ENCODE peak calls at places on chromosomes 3 and 15, in ten cellular contexts. One of them, this sample, is unnamed. For H3K9me3, the result is how much of the 10 kb centered on the place peaks cover.

GRCh38 chr3:119301001-119301400 is 6.8 kb downstream of the ARHGAP31 start:
- DNase-seq in left ventricle myocardium inferior: no peak
- DNase-seq in Peyer's patch: no peak
- DNase-seq in neural progenitor cell: no peak
- DNase-seq in CD8-positive, alpha-beta T cell: no peak
- DNase-seq in cardiac muscle cell: no peak
- DNase-seq in psoas muscle: no peak
- DNase-seq in T-helper 17 cell: no peak
- DNase-seq in mucosa of descending colon: no peak
- DNase-seq in heart right ventricle: no peak
- DNase-seq in this sample: no peak

GRCh38 chr3:109687626-109688025 is 350.3 kb upstream of the DPPA4 start:
- DNase-seq in CD8-positive, alpha-beta T cell: no peak
- DNase-seq in cardiac muscle cell: no peak
- DNase-seq in left ventricle myocardium inferior: no peak
- DNase-seq in heart right ventricle: no peak
- DNase-seq in psoas muscle: no peak
- DNase-seq in Peyer's patch: no peak
- DNase-seq in neural progenitor cell: peak
- DNase-seq in mucosa of descending colon: no peak
- DNase-seq in T-helper 17 cell: no peak
- DNase-seq in this sample: no peak

GRCh38 chr3:14480207-14481017 is 59.7 kb downstream of the GRIP2 start:
- DNase-seq in Peyer's patch: no peak
- DNase-seq in neural progenitor cell: no peak
- DNase-seq in left ventricle myocardium inferior: no peak
- DNase-seq in heart right ventricle: no peak
- DNase-seq in mucosa of descending colon: no peak
- DNase-seq in psoas muscle: no peak
- DNase-seq in cardiac muscle cell: peak
- DNase-seq in T-helper 17 cell: no peak
- DNase-seq in CD8-positive, alpha-beta T cell: no peak
- DNase-seq in this sample: no peak

GRCh38 chr3:9352917-9353823 is 9.7 kb upstream of the THUMPD3 start:
- DNase-seq in psoas muscle: peak
- DNase-seq in left ventricle myocardium inferior: peak
- DNase-seq in Peyer's patch: peak
- DNase-seq in mucosa of descending colon: peak
- DNase-seq in cardiac muscle cell: peak
- DNase-seq in CD8-positive, alpha-beta T cell: peak
- DNase-seq in neural progenitor cell: peak
- DNase-seq in heart right ventricle: peak
- DNase-seq in T-helper 17 cell: peak
- DNase-seq in this sample: peak

GRCh38 chr3:17233398-17233800 is 348.6 kb downstream of the PLCL2 start:
- DNase-seq in left ventricle myocardium inferior: no peak
- DNase-seq in Peyer's patch: no peak
- DNase-seq in cardiac muscle cell: peak
- DNase-seq in mucosa of descending colon: peak
- DNase-seq in neural progenitor cell: peak
- DNase-seq in T-helper 17 cell: peak
- DNase-seq in heart right ventricle: no peak
- DNase-seq in CD8-positive, alpha-beta T cell: peak
- DNase-seq in psoas muscle: no peak
- DNase-seq in this sample: no peak

GRCh38 chr3:63967675-63968611 is 55.4 kb downstream of the PSMD6 start:
- DNase-seq in heart right ventricle: no peak
- DNase-seq in mucosa of descending colon: peak
- DNase-seq in psoas muscle: peak
- DNase-seq in cardiac muscle cell: peak
- DNase-seq in T-helper 17 cell: peak
- DNase-seq in left ventricle myocardium inferior: peak
- DNase-seq in CD8-positive, alpha-beta T cell: peak
- DNase-seq in neural progenitor cell: peak
- DNase-seq in Peyer's patch: peak
- DNase-seq in this sample: peak

GRCh38 chr15:39251413-39252197 is 329.3 kb upstream of the THBS1 start:
- DNase-seq in mucosa of descending colon: no peak
- DNase-seq in CD8-positive, alpha-beta T cell: no peak
- DNase-seq in left ventricle myocardium inferior: no peak
- DNase-seq in Peyer's patch: no peak
- DNase-seq in heart right ventricle: no peak
- DNase-seq in neural progenitor cell: no peak
- DNase-seq in psoas muscle: no peak
- DNase-seq in cardiac muscle cell: no peak
- DNase-seq in T-helper 17 cell: no peak
- DNase-seq in this sample: no peak

GRCh38 chr3:115071611-115072010 is 75.5 kb downstream of the ZBTB20 start:
- DNase-seq in CD8-positive, alpha-beta T cell: no peak
- DNase-seq in left ventricle myocardium inferior: no peak
- DNase-seq in T-helper 17 cell: no peak
- DNase-seq in neural progenitor cell: peak
- DNase-seq in Peyer's patch: no peak
- DNase-seq in cardiac muscle cell: no peak
- DNase-seq in mucosa of descending colon: no peak
- DNase-seq in psoas muscle: no peak
- DNase-seq in heart right ventricle: no peak
- DNase-seq in this sample: no peak

GRCh38 chr3:149702691-149703426 is 45.0 kb upstream of the WWTR1 start:
- DNase-seq in Peyer's patch: no peak
- DNase-seq in neural progenitor cell: no peak
- DNase-seq in left ventricle myocardium inferior: no peak
- DNase-seq in mucosa of descending colon: no peak
- DNase-seq in heart right ventricle: no peak
- DNase-seq in cardiac muscle cell: no peak
- DNase-seq in psoas muscle: no peak
- DNase-seq in CD8-positive, alpha-beta T cell: no peak
- DNase-seq in T-helper 17 cell: no peak
- DNase-seq in this sample: no peak

GRCh38 chr3:41224120-41224806 is 25.0 kb downstream of the CTNNB1 start:
- DNase-seq in cardiac muscle cell: no peak
- DNase-seq in CD8-positive, alpha-beta T cell: no peak
- DNase-seq in left ventricle myocardium inferior: no peak
- DNase-seq in T-helper 17 cell: no peak
- DNase-seq in mucosa of descending colon: no peak
- DNase-seq in psoas muscle: no peak
- DNase-seq in Peyer's patch: no peak
- DNase-seq in heart right ventricle: no peak
- DNase-seq in neural progenitor cell: no peak
- DNase-seq in this sample: no peak

GRCh38 chr3:177753498-177754155 is 556.3 kb upstream of the TBL1XR1 start:
- DNase-seq in mucosa of descending colon: peak
- DNase-seq in heart right ventricle: peak
- DNase-seq in CD8-positive, alpha-beta T cell: no peak
- DNase-seq in neural progenitor cell: no peak
- DNase-seq in left ventricle myocardium inferior: peak
- DNase-seq in cardiac muscle cell: no peak
- DNase-seq in T-helper 17 cell: no peak
- DNase-seq in psoas muscle: peak
- DNase-seq in Peyer's patch: no peak
- DNase-seq in this sample: peak
- H3K9me3 ChIP-seq in mucosa of descending colon: under half
- H3K9me3 ChIP-seq in heart right ventricle: under half
- H3K9me3 ChIP-seq in CD8-positive, alpha-beta T cell: under half
- H3K9me3 ChIP-seq in neural progenitor cell: under half
- H3K9me3 ChIP-seq in left ventricle myocardium inferior: under half
- H3K9me3 ChIP-seq in cardiac muscle cell: under half
- H3K9me3 ChIP-seq in T-helper 17 cell: under half
- H3K9me3 ChIP-seq in psoas muscle: under half
- H3K9me3 ChIP-seq in Peyer's patch: under half
- H3K9me3 ChIP-seq in this sample: under half

DNA sequence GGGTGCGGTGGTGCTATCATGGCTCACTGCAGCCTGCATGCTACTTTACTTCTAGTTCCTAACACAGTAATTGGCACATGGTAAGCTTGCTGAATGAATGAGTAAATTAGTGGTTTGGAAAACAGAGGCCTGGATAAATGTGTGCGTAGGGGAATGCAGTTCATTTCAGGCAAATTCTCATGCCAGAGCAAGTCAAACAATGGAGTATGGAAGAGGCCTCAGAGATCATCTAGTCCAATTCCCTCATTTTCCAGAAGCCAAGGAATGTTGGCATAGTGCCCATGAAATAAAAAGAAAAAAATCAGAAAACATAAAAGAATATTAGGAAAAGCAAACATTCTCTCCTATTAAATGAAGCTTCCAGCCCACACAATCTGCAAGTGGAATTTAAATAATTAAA is 92.5 kb downstream of the MB21D2 start:
- DNase-seq in heart right ventricle: no peak
- DNase-seq in cardiac muscle cell: no peak
- DNase-seq in neural progenitor cell: no peak
- DNase-seq in psoas muscle: no peak
- DNase-seq in mucosa of descending colon: no peak
- DNase-seq in T-helper 17 cell: no peak
- DNase-seq in Peyer's patch: no peak
- DNase-seq in left ventricle myocardium inferior: no peak
- DNase-seq in CD8-positive, alpha-beta T cell: no peak
- DNase-seq in this sample: no peak
- H3K9me3 ChIP-seq in heart right ventricle: under half
- H3K9me3 ChIP-seq in cardiac muscle cell: under half
- H3K9me3 ChIP-seq in neural progenitor cell: under half
- H3K9me3 ChIP-seq in psoas muscle: under half
- H3K9me3 ChIP-seq in mucosa of descending colon: under half
- H3K9me3 ChIP-seq in T-helper 17 cell: under half
- H3K9me3 ChIP-seq in Peyer's patch: under half
- H3K9me3 ChIP-seq in left ventricle myocardium inferior: under half
- H3K9me3 ChIP-seq in CD8-positive, alpha-beta T cell: under half
- H3K9me3 ChIP-seq in this sample: under half

DNA sequence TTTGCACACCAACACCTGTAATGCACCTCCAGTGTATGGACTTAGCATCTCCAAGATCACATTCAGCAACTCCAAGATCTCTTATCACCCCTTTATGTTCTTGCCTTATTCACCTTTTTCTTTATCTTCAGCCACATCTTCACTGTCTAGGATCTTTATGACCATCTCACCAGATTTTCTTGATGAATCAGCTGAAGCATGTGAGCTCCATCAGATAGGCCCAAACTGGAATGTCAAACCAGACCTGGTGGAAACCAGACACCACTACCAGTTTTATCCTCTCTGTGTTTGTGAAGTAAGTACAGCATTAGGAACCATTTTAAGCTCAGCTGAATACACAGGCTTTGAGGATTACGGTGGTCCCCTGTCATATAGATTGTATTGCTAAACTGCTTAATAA is 330.4 kb upstream of the NDN start:
- DNase-seq in T-helper 17 cell: no peak
- DNase-seq in heart right ventricle: no peak
- DNase-seq in mucosa of descending colon: no peak
- DNase-seq in Peyer's patch: no peak
- DNase-seq in neural progenitor cell: no peak
- DNase-seq in psoas muscle: no peak
- DNase-seq in cardiac muscle cell: no peak
- DNase-seq in left ventricle myocardium inferior: no peak
- DNase-seq in CD8-positive, alpha-beta T cell: no peak
- DNase-seq in this sample: no peak
- H3K9me3 ChIP-seq in T-helper 17 cell: under half
- H3K9me3 ChIP-seq in heart right ventricle: under half
- H3K9me3 ChIP-seq in mucosa of descending colon: under half
- H3K9me3 ChIP-seq in Peyer's patch: under half
- H3K9me3 ChIP-seq in neural progenitor cell: under half
- H3K9me3 ChIP-seq in psoas muscle: under half
- H3K9me3 ChIP-seq in cardiac muscle cell: under half
- H3K9me3 ChIP-seq in left ventricle myocardium inferior: under half
- H3K9me3 ChIP-seq in CD8-positive, alpha-beta T cell: under half
- H3K9me3 ChIP-seq in this sample: under half

DNA sequence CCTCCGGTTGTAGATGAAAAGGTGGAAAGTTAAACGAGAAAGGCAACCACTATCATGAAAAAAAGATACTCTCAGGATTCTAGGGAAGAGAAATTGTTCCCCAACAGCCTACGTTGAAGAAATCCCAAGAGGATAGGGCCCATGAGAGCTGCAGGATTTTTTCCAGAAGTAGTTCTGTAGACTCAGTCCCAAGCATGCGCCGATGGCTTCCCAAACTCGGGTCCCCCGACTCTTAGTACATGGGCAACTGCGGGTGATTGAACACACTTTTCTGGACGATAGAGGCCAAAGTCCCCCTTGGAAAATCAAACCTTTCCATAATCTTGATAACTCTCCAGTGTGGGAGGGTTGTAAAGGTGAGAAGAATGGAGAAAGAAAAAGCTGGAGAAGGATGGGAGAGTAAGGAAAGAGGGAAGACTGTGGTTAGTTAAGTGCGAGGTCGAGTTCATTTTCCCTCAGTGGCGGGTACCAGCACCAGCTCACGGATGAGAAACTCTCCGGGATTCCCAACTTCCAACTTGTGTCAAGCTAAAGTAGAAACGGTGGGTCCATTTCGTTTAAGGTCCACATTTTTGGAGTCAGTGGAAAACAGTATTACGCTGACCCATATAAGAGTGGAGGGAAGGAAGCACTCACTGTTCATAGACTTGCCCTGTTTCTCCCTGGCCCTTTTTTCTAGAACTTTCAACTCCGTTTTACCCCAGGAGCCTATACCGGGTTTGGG is 14.6 kb downstream of the ZIC1 start:
- DNase-seq in mucosa of descending colon: no peak
- DNase-seq in CD8-positive, alpha-beta T cell: no peak
- DNase-seq in T-helper 17 cell: no peak
- DNase-seq in cardiac muscle cell: no peak
- DNase-seq in psoas muscle: no peak
- DNase-seq in neural progenitor cell: peak
- DNase-seq in heart right ventricle: no peak
- DNase-seq in Peyer's patch: no peak
- DNase-seq in left ventricle myocardium inferior: no peak
- DNase-seq in this sample: no peak
- H3K9me3 ChIP-seq in mucosa of descending colon: under half
- H3K9me3 ChIP-seq in CD8-positive, alpha-beta T cell: under half
- H3K9me3 ChIP-seq in T-helper 17 cell: under half
- H3K9me3 ChIP-seq in cardiac muscle cell: under half
- H3K9me3 ChIP-seq in psoas muscle: under half
- H3K9me3 ChIP-seq in neural progenitor cell: under half
- H3K9me3 ChIP-seq in heart right ventricle: under half
- H3K9me3 ChIP-seq in Peyer's patch: under half
- H3K9me3 ChIP-seq in left ventricle myocardium inferior: under half
- H3K9me3 ChIP-seq in this sample: under half

GRCh38 chr3:187295635-187296034 is 4.1 kb upstream of the MASP1 start:
- DNase-seq in heart right ventricle: no peak
- DNase-seq in CD8-positive, alpha-beta T cell: no peak
- DNase-seq in mucosa of descending colon: no peak
- DNase-seq in Peyer's patch: no peak
- DNase-seq in left ventricle myocardium inferior: no peak
- DNase-seq in psoas muscle: no peak
- DNase-seq in neural progenitor cell: peak
- DNase-seq in T-helper 17 cell: no peak
- DNase-seq in cardiac muscle cell: no peak
- DNase-seq in this sample: no peak
- H3K9me3 ChIP-seq in heart right ventricle: under half
- H3K9me3 ChIP-seq in CD8-positive, alpha-beta T cell: under half
- H3K9me3 ChIP-seq in mucosa of descending colon: under half
- H3K9me3 ChIP-seq in Peyer's patch: under half
- H3K9me3 ChIP-seq in left ventricle myocardium inferior: under half
- H3K9me3 ChIP-seq in psoas muscle: under half
- H3K9me3 ChIP-seq in neural progenitor cell: under half
- H3K9me3 ChIP-seq in T-helper 17 cell: under half
- H3K9me3 ChIP-seq in cardiac muscle cell: under half
- H3K9me3 ChIP-seq in this sample: under half